ENCODE peak calls at places on chromosomes 1 and 21, in four cellular contexts. R is T-helper 17 cell, T is fibroblast of lung, D is naive B cell. S is an unnamed sample.

GRCh38 chr1:162977944-162978568 is 91.1 kb upstream of the RGS4 start:
- DNase-seq in D (no peak), R (no peak), T (no peak), S (no peak)

GRCh38 chr1:112904071-112904830 is 51.7 kb downstream of the SLC16A1 start:
- DNase-seq in T (peak; percentile 94), D (no peak), R (no peak), S (peak; percentile 29)

GRCh38 chr21:36150192-36150711 is 6.4 kb upstream of the DOP1B start:
- DNase-seq in R (no peak), T (peak; percentile 81), D (peak; percentile 73), S (peak; percentile 85)

GRCh38 chr1:101532392-101532791 is 295.6 kb downstream of the S1PR1 start:
- DNase-seq in R (no peak), D (no peak), T (no peak), S (no peak)

GRCh38 chr21:34022557-34023335 is 50.6 kb upstream of the MRPS6 start:
- DNase-seq in D (peak; percentile 25), R (no peak), T (no peak), S (peak; percentile 28)

GRCh38 chr21:35113064-35113463 is 64.0 kb upstream of the RUNX1 start:
- DNase-seq in R (no peak), T (peak; percentile 37), D (no peak), S (no peak)

GRCh38 chr1:23718482-23718881 is 24.8 kb upstream of the ELOA start:
- DNase-seq in R (no peak), D (no peak), T (peak; percentile 39), S (peak; percentile 43)

GRCh38 chr1:175874081-175874480 is 130.7 kb upstream of the TNR start:
- DNase-seq in R (no peak), D (no peak), T (no peak), S (no peak)

GRCh38 chr1:85283475-85284199 is 7.2 kb upstream of the BCL10 start:
- DNase-seq in R (no peak), T (no peak), D (no peak), S (no peak)

GRCh38 chr1:50968884-50969610 is 998 bp upstream of the CDKN2C start:
- DNase-seq in D (peak; percentile 44), R (peak; percentile 40), T (peak; percentile 45), S (peak; percentile 76)

GRCh38 chr1:20376880-20377494 is 86.3 kb downstream of the VWA5B1 start:
- DNase-seq in D (no peak), T (no peak), R (peak; percentile 47), S (peak; percentile 69)

S was measured in astrocyte of the hippocampus.